ENCODE peak calls at places on chromosome 15, in five cellular contexts. C is A549, D is HepG2, F is endothelial cell of umbilical vein, R is H1. G is an unnamed sample.

GRCh38 chr15:66882251-66883020 is 180.4 kb downstream of the SMAD6 start:
- DNase-seq in D (no peak), R (peak), F (peak), C (no peak), G (no peak)

GRCh38 chr15:80367094-80367493 is 37.1 kb upstream of the ARNT2 start:
- DNase-seq in F (no peak), D (peak), R (peak), C (peak), G (peak)

GRCh38 chr15:59701880-59702279 is 12.8 kb upstream of the BNIP2 start:
- DNase-seq in C (no peak), D (no peak), R (no peak), F (no peak), G (no peak)

GRCh38 chr15:25677719-25678497 is 185.2 kb downstream of the ATP10A start:
- DNase-seq in R (no peak), C (no peak), D (no peak), F (no peak), G (no peak)

GRCh38 chr15:39215006-39215405 is 365.9 kb upstream of the THBS1 start:
- DNase-seq in R (no peak), D (no peak), F (no peak), C (no peak), G (no peak)

GRCh38 chr15:50328116-50328515 is 26.9 kb downstream of the GABPB1 start:
- DNase-seq in D (no peak), C (no peak), R (no peak), F (no peak), G (no peak)

GRCh38 chr15:62135532-62136134 is 29.5 kb downstream of the C2CD4B start:
- DNase-seq in D (no peak), C (peak), R (no peak), F (peak), G (no peak)

GRCh38 chr15:40664909-40665308 is 30.1 kb upstream of the RAD51 start:
- DNase-seq in C (no peak), R (no peak), F (no peak), D (no peak), G (no peak)

GRCh38 chr15:58077427-58077826 is 11.9 kb upstream of the ALDH1A2 start:
- DNase-seq in R (no peak), D (peak), F (peak), C (no peak), G (no peak)

GRCh38 chr15:66653852-66654251 is 48.2 kb upstream of the SMAD6 start:
- DNase-seq in R (no peak), D (no peak), F (no peak), C (no peak), G (no peak)

GRCh38 chr15:43093026-43093425 is 12.8 kb downstream of the UBR1 start:
- DNase-seq in D (no peak), F (no peak), C (no peak), R (no peak), G (no peak)

GRCh38 chr15:60373327-60373726 is 24.5 kb downstream of the ANXA2 start:
- DNase-seq in R (no peak), D (no peak), F (no peak), C (peak), G (no peak)

GRCh38 chr15:31852933-31853332 is 177.4 kb upstream of the CHRNA7 start:
- DNase-seq in D (no peak), C (no peak), R (no peak), F (no peak), G (no peak)

GRCh38 chr15:92629975-92630626 is 25.5 kb downstream of the FAM174B start:
- DNase-seq in F (peak), D (no peak), R (no peak), C (no peak), G (no peak)

GRCh38 chr15:72133211-72133610 is 15.0 kb downstream of the SENP8 start:
- DNase-seq in F (no peak), D (no peak), C (no peak), R (no peak), G (no peak)

GRCh38 chr15:25891108-25891507 is 28.0 kb upstream of the ATP10A start:
- DNase-seq in C (no peak), F (no peak), D (no peak), R (no peak), G (no peak)

GRCh38 chr15:29095746-29096145 is 173.9 kb downstream of the NSMCE3 start:
- DNase-seq in D (no peak), F (no peak), R (no peak), C (no peak), G (no peak)

GRCh38 chr15:74838746-74839525 is 4.0 kb downstream of the ULK3 start:
- DNase-seq in C (no peak), R (no peak), F (no peak), D (no peak), G (peak)

GRCh38 chr15:54840999-54841398 is 355.7 kb downstream of the RSL24D1 start:
- DNase-seq in C (no peak), R (peak), D (no peak), F (no peak), G (no peak)

GRCh38 chr15:31037731-31038477 is 46.5 kb upstream of the MTMR10 start:
- DNase-seq in F (no peak), C (no peak), D (no peak), R (no peak), G (no peak)

GRCh38 chr15:71003314-71003713 is 110.7 kb downstream of the LRRC49 start:
- DNase-seq in C (no peak), D (no peak), R (no peak), F (peak), G (no peak)

GRCh38 chr15:31306426-31307269 is 20.0 kb upstream of the KLF13 start:
- DNase-seq in F (no peak), D (no peak), R (peak), C (no peak), G (no peak)

GRCh38 chr15:99963096-99963825 is 230.0 kb upstream of the LYSMD4 start:
- DNase-seq in R (no peak), D (no peak), C (no peak), F (no peak), G (no peak)

GRCh38 chr15:29669823-29670222 is 152.4 kb downstream of the TJP1 start:
- DNase-seq in F (no peak), D (no peak), R (no peak), C (peak), G (no peak)

GRCh38 chr15:92807971-92808571 is 92.1 kb upstream of the CHD2 start:
- DNase-seq in D (no peak), F (peak), C (peak), R (no peak), G (no peak)

GRCh38 chr15:29032229-29032625 is 146.5 kb downstream of the APBA2 start:
- DNase-seq in R (no peak), D (no peak), F (no peak), C (no peak), G (no peak)

GRCh38 chr15:78399081-78399480 is 38.9 kb upstream of the IREB2 start:
- DNase-seq in F (no peak), C (no peak), R (no peak), D (no peak), G (no peak)
- TF ChIP-seq JUN in F (no peak), C (no peak), R (no peak), D (no peak), G (no peak)

GRCh38 chr15:68261980-68262379 is 15.6 kb upstream of the FEM1B start:
- DNase-seq in D (no peak), C (no peak), R (no peak), F (no peak), G (no peak)
- TF ChIP-seq POLR2A in D (no peak), C (no peak), R (no peak), F (no peak), G (no peak)

DNA sequence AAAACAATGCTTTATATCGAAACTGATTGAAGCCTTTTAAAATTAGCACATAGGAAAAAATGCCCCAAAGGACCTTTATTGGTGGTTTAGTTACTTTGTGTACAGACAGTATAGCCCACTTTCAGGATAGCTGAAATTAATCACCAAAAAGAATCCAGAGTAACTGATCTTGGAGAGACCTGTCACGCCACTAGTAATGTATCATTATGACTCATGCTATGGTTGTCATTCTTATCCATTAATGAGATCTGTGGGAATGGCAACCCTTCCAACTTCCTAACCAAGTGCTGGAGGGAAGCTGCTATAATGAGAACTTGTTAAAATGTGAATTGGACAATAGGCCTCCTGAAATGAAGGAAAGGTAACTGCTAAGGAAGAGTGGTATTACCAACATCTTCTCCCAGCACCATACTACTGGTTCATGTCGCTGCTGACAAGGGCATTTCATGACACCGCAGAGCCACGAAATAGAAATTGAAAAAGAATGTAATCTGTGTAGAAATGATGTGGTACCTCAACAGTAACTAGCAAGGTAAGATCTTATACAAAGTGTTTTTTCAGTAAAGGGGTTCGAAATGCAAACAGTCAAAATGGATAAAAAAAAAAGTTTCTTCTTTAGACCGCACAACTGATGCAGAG is 7.1 kb upstream of the EMC4 start:
- DNase-seq in F (no peak), R (no peak), C (no peak), D (no peak), G (no peak)
- TF ChIP-seq JUN in F (peak), R (no peak), C (no peak), D (no peak), G (peak)

DNA sequence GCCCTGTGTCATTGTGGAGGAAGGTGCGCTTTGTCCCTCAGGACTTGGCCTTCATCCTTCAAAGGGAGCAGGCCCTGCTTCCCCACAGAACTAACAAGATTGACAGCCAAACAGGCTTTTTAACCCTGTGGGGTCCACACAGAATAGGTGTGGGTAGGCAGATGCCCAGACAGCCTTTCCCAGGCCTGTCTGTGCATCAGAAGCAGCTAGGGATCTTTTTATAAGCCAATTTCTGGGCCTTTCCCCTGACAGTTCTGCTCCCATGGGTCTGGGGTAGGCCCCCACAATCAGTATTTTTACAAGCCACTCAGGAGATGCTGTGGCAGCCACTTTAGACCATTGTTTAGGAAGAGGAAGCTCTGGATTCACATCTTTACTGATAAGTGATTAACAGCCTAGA is 69.2 kb downstream of the MRPL46 start:
- DNase-seq in R (no peak), C (no peak), F (no peak), D (no peak), G (no peak)
- TF ChIP-seq POLR2A in R (no peak), C (no peak), F (no peak), D (no peak), G (no peak)

GRCh38 chr15:33194237-33194636 is 277 bp downstream of the FMN1 start:
- DNase-seq in C (no peak), R (no peak), F (no peak), D (no peak), G (peak)
- TF ChIP-seq JUN in C (no peak), R (no peak), F (no peak), D (no peak), G (no peak)

DNA sequence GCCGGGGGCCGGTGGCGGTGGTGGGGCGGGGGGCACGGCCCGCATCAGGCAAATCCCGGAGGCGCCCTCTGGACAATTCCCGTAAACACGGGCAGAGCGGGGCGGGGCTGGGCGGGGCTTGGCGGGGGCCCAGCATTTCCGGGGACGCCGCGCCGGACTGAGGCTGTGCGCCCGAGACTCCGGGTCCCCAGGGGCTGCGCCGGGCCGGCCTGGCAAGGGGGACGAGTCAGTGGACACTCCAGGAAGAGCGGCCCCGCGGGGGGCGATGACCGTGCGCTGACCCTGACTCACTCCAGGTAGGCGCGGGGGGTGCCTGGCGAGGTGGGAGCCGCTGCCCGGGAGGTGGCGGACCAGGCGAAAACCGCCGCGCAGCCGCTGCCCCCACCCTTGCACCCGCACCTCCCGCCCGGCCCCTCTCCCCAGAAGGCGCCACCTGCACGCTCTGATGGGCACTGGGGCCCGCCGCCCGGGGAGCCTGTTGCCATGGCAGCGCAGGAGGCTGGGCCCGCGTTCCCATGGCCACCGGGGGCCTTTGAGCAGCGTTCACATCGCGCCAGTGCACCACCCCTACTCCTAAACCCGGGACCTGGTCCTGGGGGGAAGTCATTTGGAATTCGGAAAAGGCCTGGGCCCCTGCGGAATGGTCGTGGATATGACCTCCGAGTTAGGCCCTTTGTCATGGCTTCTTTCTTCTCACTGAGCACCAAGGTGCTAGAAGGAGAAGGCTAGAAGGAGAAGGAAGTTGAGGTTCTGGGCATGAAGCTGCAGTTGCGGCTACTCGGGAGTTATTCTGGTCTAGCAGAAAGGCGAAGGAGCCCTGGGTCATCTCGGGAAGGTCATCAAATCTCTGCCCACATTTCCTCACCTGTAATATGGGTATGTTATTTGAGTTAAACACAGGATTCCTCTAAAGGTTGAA is 16.1 kb upstream of the SEMA4B start:
- DNase-seq in F (no peak), R (peak), C (peak), D (peak), G (peak)
- TF ChIP-seq POLR2A in F (no peak), R (no peak), C (peak), D (no peak), G (no peak)

GRCh38 chr15:69417581-69417980 is 3.4 kb downstream of the KIF23 start:
- DNase-seq in C (no peak), R (no peak), D (no peak), F (no peak), G (no peak)
- TF ChIP-seq JUN in C (no peak), R (no peak), D (no peak), F (no peak), G (no peak)

GRCh38 chr15:33194704-33195261 is at the start of gene FMN1:
- DNase-seq in D (no peak), C (peak), F (peak), R (peak), G (peak)
- TF ChIP-seq POLR2A in D (no peak), C (no peak), F (no peak), R (no peak), G (no peak)

DNA sequence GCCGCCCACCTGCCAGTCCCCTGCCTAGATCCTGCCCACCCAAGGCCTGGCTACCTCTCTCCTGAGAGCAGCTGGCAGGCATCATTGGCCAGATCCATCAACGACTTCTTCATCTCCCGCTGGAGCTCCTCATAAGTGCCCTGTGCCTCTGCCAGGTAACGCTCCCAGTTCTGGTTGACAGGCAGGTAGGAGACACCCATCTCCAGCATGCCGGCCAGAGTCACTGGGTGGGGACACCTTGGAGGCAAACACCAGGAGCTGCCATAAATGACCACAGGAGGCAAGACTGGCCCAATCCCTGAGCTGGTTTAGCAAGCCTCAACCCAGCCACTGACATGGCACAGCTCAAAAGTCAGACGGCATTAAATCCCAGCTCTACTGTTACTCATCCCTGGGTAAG is 7.5 kb downstream of the POLG start:
- DNase-seq in D (no peak), F (no peak), R (no peak), C (no peak), G (no peak)
- TF ChIP-seq JUN in D (no peak), F (no peak), R (no peak), C (no peak), G (no peak)

G was measured in K562.